ENCODE peak calls at places on chromosomes 13 and 19, in ten cellular contexts. G is A549, T is aorta, D is stomach, R is heart right ventricle, S is WERI-Rb-1, A is IMR-90, E is neuronal stem cell, U is heart left ventricle, O is tibial nerve. Z is an unnamed sample.

GRCh38 chr19:31141301-31141700 is 207.9 kb downstream of the TSHZ3 start:
- DNase-seq in G (no peak), T (no peak), D (no peak), R (no peak), S (no peak), A (no peak), E (no peak), U (no peak), O (no peak), Z (no peak)

GRCh38 chr19:5880604-5881078 is 10.3 kb upstream of the FUT5 start:
- DNase-seq in G (peak; percentile 63), T (no peak), D (no peak), R (peak; percentile 76), S (no peak), A (peak; percentile 74), E (no peak), U (peak; percentile 89), O (no peak), Z (no peak)

GRCh38 chr13:102873653-102874052 is 27.8 kb downstream of the ERCC5 start:
- DNase-seq in G (no peak), T (no peak), D (no peak), R (no peak), S (no peak), A (no peak), E (no peak), U (no peak), O (no peak), Z (no peak)

GRCh38 chr13:51689597-51689996 is 105.3 kb downstream of the WDFY2 start:
- DNase-seq in G (no peak), T (no peak), D (no peak), R (no peak), S (no peak), A (no peak), E (no peak), U (no peak), O (no peak), Z (no peak)

GRCh38 chr19:45283443-45284033 is 32.5 kb downstream of the MARK4 start:
- DNase-seq in G (no peak), T (no peak), D (no peak), R (no peak), S (no peak), A (no peak), E (no peak), U (no peak), O (no peak), Z (no peak)

GRCh38 chr19:47315125-47315821 is 5.6 kb downstream of the C5AR1 start:
- DNase-seq in G (peak; percentile 99), T (peak; percentile 88), D (peak; percentile 44), R (no peak), S (no peak), A (peak; percentile 97), E (no peak), U (peak; percentile 73), O (peak; percentile 65), Z (peak; percentile 42)

GRCh38 chr19:9789066-9789465 is 20.5 kb upstream of the ZNF846 start:
- DNase-seq in G (no peak), T (no peak), D (no peak), R (no peak), S (no peak), A (no peak), E (no peak), U (no peak), O (no peak), Z (no peak)

GRCh38 chr13:111251646-111252448 is 68.6 kb upstream of the TEX29 start:
- DNase-seq in G (no peak), T (no peak), D (no peak), R (no peak), S (no peak), A (no peak), E (no peak), U (no peak), O (no peak), Z (no peak)

GRCh38 chr13:47437411-47437810 is 540.6 kb upstream of the HTR2A start:
- DNase-seq in G (no peak), T (no peak), D (no peak), R (no peak), S (no peak), A (peak; percentile 89), E (no peak), U (no peak), O (no peak), Z (no peak)

GRCh38 chr19:1864480-1865171 is 1.2 kb upstream of the KLF16 start:
- DNase-seq in G (peak; percentile 72), T (peak; percentile 86), D (peak; percentile 73), R (peak; percentile 82), S (peak; percentile 88), A (peak; percentile 38), E (peak; percentile 74), U (peak; percentile 82), O (no peak), Z (no peak)

GRCh38 chr19:3670258-3670795 is 29.9 kb downstream of the PIP5K1C start:
- DNase-seq in G (peak; percentile 77), T (peak; percentile 92), D (peak; percentile 31), R (peak; percentile 77), S (peak; percentile 82), A (peak; percentile 84), E (no peak), U (peak; percentile 89), O (peak; percentile 87), Z (no peak)

GRCh38 chr13:40981361-40981760 is 37.8 kb downstream of the ELF1 start:
- DNase-seq in G (no peak), T (no peak), D (no peak), R (no peak), S (no peak), A (no peak), E (no peak), U (no peak), O (no peak), Z (no peak)
- H3K27ac ChIP-seq in G (no peak overlapping the region), T (no peak overlapping the region), D (no peak overlapping the region), R (peak overlapping the region; percentile 87), S (no peak overlapping the region), A (no peak overlapping the region), E (no peak overlapping the region), U (peak overlapping the region; percentile 81), O (peak overlapping the region; percentile 85), Z (peak overlapping the region; percentile 65)

GRCh38 chr13:75636339-75637095 is 387 bp downstream of the LMO7 start:
- DNase-seq in G (no peak), T (peak; percentile 58), D (no peak), R (peak; percentile 15), S (peak; percentile 20), A (peak; percentile 46), E (peak; percentile 32), U (peak; percentile 36), O (peak; percentile 6), Z (no peak)

GRCh38 chr13:75639426-75639825 is 3.3 kb downstream of the LMO7 start:
- DNase-seq in G (no peak), T (no peak), D (no peak), R (no peak), S (no peak), A (no peak), E (no peak), U (no peak), O (no peak), Z (no peak)

GRCh38 chr13:75635621-75636338 is at the start of gene LMO7:
- DNase-seq in G (peak; percentile 25), T (peak; percentile 78), D (peak; percentile 53), R (peak; percentile 61), S (peak; percentile 40), A (peak; percentile 52), E (peak; percentile 43), U (peak; percentile 50), O (peak; percentile 6), Z (no peak)

GRCh38 chr13:75635101-75635620 is 969 bp upstream of the LMO7 start:
- DNase-seq in G (no peak), T (peak; percentile 50), D (no peak), R (no peak), S (no peak), A (no peak), E (no peak), U (no peak), O (peak; percentile 5), Z (no peak)

GRCh38 chr13:75637101-75637774 is 1.1 kb downstream of the LMO7 start:
- DNase-seq in G (no peak), T (no peak), D (no peak), R (no peak), S (no peak), A (no peak), E (no peak), U (no peak), O (no peak), Z (no peak)
- H3K27ac ChIP-seq in G (no peak overlapping the region), T (no peak overlapping the region), D (no peak overlapping the region), R (no peak overlapping the region), S (no peak overlapping the region), A (peak overlapping the region; percentile 86), E (no peak overlapping the region), U (no peak overlapping the region), O (no peak overlapping the region), Z (no peak overlapping the region)

DNA sequence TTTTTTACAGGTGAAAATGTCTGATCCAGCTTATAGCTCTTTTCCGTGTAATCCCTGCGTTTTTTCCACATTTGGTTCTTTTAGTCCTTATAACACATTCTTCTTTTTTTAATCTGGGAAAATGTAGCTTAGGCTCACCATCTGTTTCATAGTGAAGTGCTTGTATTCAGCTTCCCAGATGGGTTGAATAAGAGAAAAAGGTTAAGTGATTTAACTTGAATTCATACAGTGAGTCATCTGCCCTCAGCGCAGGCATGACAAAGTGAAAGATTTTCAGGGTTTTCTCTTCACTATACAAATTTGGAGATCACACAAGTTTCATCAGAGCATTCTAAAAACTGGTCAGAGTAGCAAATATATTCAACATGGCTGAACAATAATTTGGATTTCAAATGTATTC is 224.8 kb downstream of the SPRY2 start:
- DNase-seq in G (no peak), T (no peak), D (no peak), R (no peak), S (no peak), A (peak; percentile 88), E (no peak), U (no peak), O (no peak), Z (no peak)
- H3K27ac ChIP-seq in G (no peak overlapping the region), T (no peak overlapping the region), D (no peak overlapping the region), R (no peak overlapping the region), S (no peak overlapping the region), A (no peak overlapping the region), E (no peak overlapping the region), U (no peak overlapping the region), O (no peak overlapping the region), Z (no peak overlapping the region)

DNA sequence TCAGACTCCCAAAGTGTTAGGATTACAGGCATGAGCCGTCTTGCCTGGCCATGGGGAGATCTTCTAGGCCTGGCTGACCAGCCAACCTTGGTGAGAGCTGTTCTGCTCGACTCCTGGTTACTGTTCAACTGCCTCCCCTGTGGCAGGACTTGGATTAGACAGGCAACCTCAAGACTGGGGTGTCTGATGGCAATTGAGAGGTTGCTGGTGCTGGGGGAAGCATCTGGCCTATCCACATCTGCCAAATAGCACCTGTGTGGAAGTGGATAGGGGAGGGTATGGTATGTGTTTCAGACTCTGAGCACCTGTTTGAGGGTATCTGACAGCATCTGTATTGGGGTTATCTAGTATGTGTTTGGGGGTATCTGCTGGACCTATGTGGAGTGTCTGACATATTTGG is 44.7 kb downstream of the ARHGEF18 start:
- DNase-seq in G (no peak), T (no peak), D (no peak), R (no peak), S (no peak), A (no peak), E (no peak), U (no peak), O (no peak), Z (no peak)
- H3K27ac ChIP-seq in G (peak overlapping the region; percentile 92), T (no peak overlapping the region), D (no peak overlapping the region), R (no peak overlapping the region), S (no peak overlapping the region), A (no peak overlapping the region), E (no peak overlapping the region), U (no peak overlapping the region), O (no peak overlapping the region), Z (no peak overlapping the region)